ENCODE peak calls at places on chromosome 13, in five cellular contexts. One of them, this sample, is unnamed.
A peak's percentile ranks its signal among the peaks of the same experiment; 100 is the strongest.

GRCh38 chr13:73934215-73934623 is 200.0 kb downstream of the KLF12 start:
- DNase-seq in keratinocyte: no peak
- DNase-seq in ovary: no peak
- DNase-seq in cardiac muscle cell: no peak
- DNase-seq in Peyer's patch: no peak
- DNase-seq in this sample: no peak

GRCh38 chr13:82305588-82305987 is 1576.7 kb downstream of the SLITRK1 start:
- DNase-seq in keratinocyte: no peak
- DNase-seq in ovary: no peak
- DNase-seq in cardiac muscle cell: no peak
- DNase-seq in Peyer's patch: no peak
- DNase-seq in this sample: no peak

GRCh38 chr13:50690020-50690419 is 153.5 kb downstream of the DLEU7 start:
- DNase-seq in keratinocyte: no peak
- DNase-seq in Peyer's patch: no peak
- DNase-seq in cardiac muscle cell: no peak
- DNase-seq in ovary: no peak
- DNase-seq in this sample: no peak

GRCh38 chr13:106594986-106595385 is 27.0 kb upstream of the ARGLU1 start:
- DNase-seq in ovary: no peak
- DNase-seq in cardiac muscle cell: no peak
- DNase-seq in keratinocyte: no peak
- DNase-seq in Peyer's patch: no peak
- DNase-seq in this sample: no peak

GRCh38 chr13:85386424-85386823 is 412.8 kb downstream of the SLITRK6 start:
- DNase-seq in Peyer's patch: no peak
- DNase-seq in keratinocyte: no peak
- DNase-seq in cardiac muscle cell: peak; percentile 5
- DNase-seq in ovary: no peak
- DNase-seq in this sample: no peak

GRCh38 chr13:113670541-113670940 is 3.5 kb downstream of the GRK1 start:
- DNase-seq in Peyer's patch: peak; percentile 23
- DNase-seq in cardiac muscle cell: no peak
- DNase-seq in keratinocyte: no peak
- DNase-seq in ovary: no peak
- DNase-seq in this sample: peak; percentile 10

GRCh38 chr13:110396476-110396875 is 89.4 kb downstream of the COL4A2 start:
- DNase-seq in Peyer's patch: no peak
- DNase-seq in keratinocyte: no peak
- DNase-seq in ovary: no peak
- DNase-seq in cardiac muscle cell: no peak
- DNase-seq in this sample: no peak

GRCh38 chr13:36965767-36966166 is 33.4 kb downstream of the ALG5 start:
- DNase-seq in Peyer's patch: no peak
- DNase-seq in keratinocyte: peak; percentile 21
- DNase-seq in cardiac muscle cell: no peak
- DNase-seq in ovary: no peak
- DNase-seq in this sample: no peak

GRCh38 chr13:105914637-105915036 is 620.8 kb downstream of the EFNB2 start:
- DNase-seq in ovary: no peak
- DNase-seq in keratinocyte: no peak
- DNase-seq in Peyer's patch: no peak
- DNase-seq in cardiac muscle cell: peak; percentile 42
- DNase-seq in this sample: no peak

GRCh38 chr13:39527961-39528720 is 74.9 kb downstream of the LHFPL6 start:
- DNase-seq in Peyer's patch: no peak
- DNase-seq in keratinocyte: peak; percentile 41
- DNase-seq in cardiac muscle cell: no peak
- DNase-seq in ovary: no peak
- DNase-seq in this sample: no peak

GRCh38 chr13:23984541-23984940 is 87.2 kb upstream of the C1QTNF9B start:
- DNase-seq in keratinocyte: no peak
- DNase-seq in ovary: no peak
- DNase-seq in Peyer's patch: no peak
- DNase-seq in cardiac muscle cell: no peak
- DNase-seq in this sample: peak; percentile 49

GRCh38 chr13:45870232-45870631 is 18.7 kb upstream of the SIAH3 start:
- DNase-seq in Peyer's patch: no peak
- DNase-seq in ovary: no peak
- DNase-seq in keratinocyte: no peak
- DNase-seq in cardiac muscle cell: no peak
- DNase-seq in this sample: no peak

GRCh38 chr13:28659611-28659970 is 661 bp downstream of the POMP start:
- DNase-seq in Peyer's patch: no peak
- DNase-seq in ovary: no peak
- DNase-seq in cardiac muscle cell: no peak
- DNase-seq in keratinocyte: no peak
- DNase-seq in this sample: no peak

GRCh38 chr13:23069571-23069970 is 111.2 kb upstream of the SGCG start:
- DNase-seq in Peyer's patch: no peak
- DNase-seq in ovary: no peak
- DNase-seq in cardiac muscle cell: no peak
- DNase-seq in keratinocyte: no peak
- DNase-seq in this sample: no peak

GRCh38 chr13:97274782-97275252 is 52.7 kb downstream of the MBNL2 start:
- DNase-seq in keratinocyte: no peak
- DNase-seq in ovary: no peak
- DNase-seq in Peyer's patch: no peak
- DNase-seq in cardiac muscle cell: no peak
- DNase-seq in this sample: no peak

GRCh38 chr13:42337808-42338600 is 66.1 kb downstream of the AKAP11 start:
- DNase-seq in ovary: no peak
- DNase-seq in keratinocyte: no peak
- DNase-seq in Peyer's patch: no peak
- DNase-seq in cardiac muscle cell: no peak
- DNase-seq in this sample: no peak

GRCh38 chr13:75993823-75994222 is 357.7 kb downstream of the LMO7 start:
- DNase-seq in cardiac muscle cell: no peak
- DNase-seq in ovary: no peak
- DNase-seq in Peyer's patch: no peak
- DNase-seq in keratinocyte: no peak
- DNase-seq in this sample: no peak

GRCh38 chr13:73521291-73521626 is 462.5 kb downstream of the KLF5 start:
- DNase-seq in Peyer's patch: peak; percentile 43
- DNase-seq in ovary: no peak
- DNase-seq in cardiac muscle cell: no peak
- DNase-seq in keratinocyte: no peak
- DNase-seq in this sample: no peak

GRCh38 chr13:107466326-107466725 is 749.0 kb downstream of the LIG4 start:
- DNase-seq in Peyer's patch: no peak
- DNase-seq in ovary: no peak
- DNase-seq in keratinocyte: no peak
- DNase-seq in cardiac muscle cell: no peak
- DNase-seq in this sample: no peak

GRCh38 chr13:22103046-22103445 is 432.2 kb downstream of the FGF9 start:
- DNase-seq in Peyer's patch: no peak
- DNase-seq in keratinocyte: no peak
- DNase-seq in cardiac muscle cell: no peak
- DNase-seq in ovary: no peak
- DNase-seq in this sample: no peak

GRCh38 chr13:64423467-64423866 is 2806.7 kb downstream of the PCDH9 start:
- DNase-seq in keratinocyte: no peak
- DNase-seq in ovary: no peak
- DNase-seq in cardiac muscle cell: no peak
- DNase-seq in Peyer's patch: no peak
- DNase-seq in this sample: no peak

GRCh38 chr13:57352114-57352513 is 185.1 kb downstream of the PRR20E start:
- DNase-seq in cardiac muscle cell: no peak
- DNase-seq in ovary: no peak
- DNase-seq in keratinocyte: no peak
- DNase-seq in Peyer's patch: no peak
- DNase-seq in this sample: no peak

GRCh38 chr13:98324105-98324504 is 147.0 kb upstream of the RNF113B start:
- DNase-seq in cardiac muscle cell: no peak
- DNase-seq in Peyer's patch: no peak
- DNase-seq in ovary: no peak
- DNase-seq in keratinocyte: no peak
- DNase-seq in this sample: no peak

GRCh38 chr13:33115274-33115673 is 99.1 kb downstream of the KL start:
- DNase-seq in ovary: no peak
- DNase-seq in keratinocyte: no peak
- DNase-seq in cardiac muscle cell: no peak
- DNase-seq in Peyer's patch: no peak
- DNase-seq in this sample: no peak
- H3K27ac ChIP-seq in ovary: no peak overlapping the region
- H3K27ac ChIP-seq in keratinocyte: no peak overlapping the region
- H3K27ac ChIP-seq in cardiac muscle cell: no peak overlapping the region
- H3K27ac ChIP-seq in Peyer's patch: no peak overlapping the region
- H3K27ac ChIP-seq in this sample: no peak overlapping the region

GRCh38 chr13:41013834-41014233 is 5.3 kb downstream of the ELF1 start:
- DNase-seq in cardiac muscle cell: no peak
- DNase-seq in Peyer's patch: no peak
- DNase-seq in ovary: no peak
- DNase-seq in keratinocyte: no peak
- DNase-seq in this sample: no peak
- H3K4me3 ChIP-seq in cardiac muscle cell: no peak overlapping the region
- H3K4me3 ChIP-seq in Peyer's patch: no peak overlapping the region
- H3K4me3 ChIP-seq in ovary: no peak overlapping the region
- H3K4me3 ChIP-seq in keratinocyte: no peak overlapping the region
- H3K4me3 ChIP-seq in this sample: no peak overlapping the region

DNA sequence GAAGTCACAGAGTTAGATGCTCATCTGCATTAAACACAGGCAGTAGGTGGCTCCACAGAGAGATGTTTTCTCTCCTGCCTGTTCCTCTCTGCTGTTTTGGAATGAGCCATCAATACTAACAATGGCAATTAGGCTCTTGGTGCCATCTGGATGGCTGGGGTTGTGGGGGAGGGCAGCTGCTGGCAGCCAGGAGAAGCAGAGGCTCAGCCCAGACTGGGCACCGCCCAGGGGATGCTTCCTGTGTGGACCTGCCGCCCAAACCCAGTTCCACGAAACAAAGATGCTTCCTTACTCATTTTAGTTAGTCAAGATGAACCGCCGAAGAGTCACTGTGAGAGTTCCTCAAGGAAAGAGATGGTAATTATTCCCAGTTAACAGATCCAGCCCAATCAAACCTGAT is 50.8 kb upstream of the PCDH8 start:
- DNase-seq in Peyer's patch: no peak
- DNase-seq in ovary: no peak
- DNase-seq in keratinocyte: no peak
- DNase-seq in cardiac muscle cell: no peak
- DNase-seq in this sample: no peak
- TF ChIP-seq CTCF in Peyer's patch: no peak
- TF ChIP-seq CTCF in ovary: no peak
- TF ChIP-seq CTCF in keratinocyte: no peak
- TF ChIP-seq CTCF in cardiac muscle cell: no peak
- TF ChIP-seq CTCF in this sample: no peak

GRCh38 chr13:30664689-30665088 is 47.0 kb downstream of the USPL1 start:
- DNase-seq in keratinocyte: no peak
- DNase-seq in ovary: no peak
- DNase-seq in cardiac muscle cell: no peak
- DNase-seq in Peyer's patch: no peak
- DNase-seq in this sample: no peak
- H3K27ac ChIP-seq in keratinocyte: no peak overlapping the region
- H3K27ac ChIP-seq in ovary: no peak overlapping the region
- H3K27ac ChIP-seq in cardiac muscle cell: no peak overlapping the region
- H3K27ac ChIP-seq in Peyer's patch: no peak overlapping the region
- H3K27ac ChIP-seq in this sample: no peak overlapping the region

GRCh38 chr13:99948907-99949656 is 22.5 kb downstream of the ZIC5 start:
- DNase-seq in Peyer's patch: no peak
- DNase-seq in cardiac muscle cell: no peak
- DNase-seq in ovary: no peak
- DNase-seq in keratinocyte: no peak
- DNase-seq in this sample: no peak
- H3K4me3 ChIP-seq in Peyer's patch: no peak overlapping the region
- H3K4me3 ChIP-seq in cardiac muscle cell: no peak overlapping the region
- H3K4me3 ChIP-seq in ovary: no peak overlapping the region
- H3K4me3 ChIP-seq in keratinocyte: no peak overlapping the region
- H3K4me3 ChIP-seq in this sample: no peak overlapping the region

DNA sequence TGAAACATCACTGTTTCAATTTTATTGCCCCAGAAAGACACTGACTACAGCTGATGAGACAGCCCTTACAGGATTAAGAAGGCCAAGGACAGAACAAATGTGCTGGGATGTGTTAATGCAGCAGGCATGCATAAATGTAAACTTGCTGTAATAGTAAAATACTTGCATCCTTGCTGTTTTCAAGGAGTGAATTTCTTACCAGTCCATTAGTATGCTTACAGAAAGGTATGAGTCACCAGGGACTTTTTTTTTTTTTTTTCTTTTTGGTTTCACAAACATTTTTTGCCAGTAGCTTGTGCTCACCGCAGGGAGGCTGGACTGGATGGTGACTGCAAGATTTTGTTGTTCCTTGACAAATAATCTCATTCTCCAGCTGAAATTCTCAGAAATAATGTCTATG is 55.1 kb downstream of the GPR180 start:
- DNase-seq in cardiac muscle cell: no peak
- DNase-seq in ovary: no peak
- DNase-seq in Peyer's patch: no peak
- DNase-seq in keratinocyte: peak; percentile 84
- DNase-seq in this sample: no peak
- TF ChIP-seq CTCF in cardiac muscle cell: no peak
- TF ChIP-seq CTCF in ovary: no peak
- TF ChIP-seq CTCF in Peyer's patch: no peak
- TF ChIP-seq CTCF in keratinocyte: peak; percentile 18
- TF ChIP-seq CTCF in this sample: no peak

DNA sequence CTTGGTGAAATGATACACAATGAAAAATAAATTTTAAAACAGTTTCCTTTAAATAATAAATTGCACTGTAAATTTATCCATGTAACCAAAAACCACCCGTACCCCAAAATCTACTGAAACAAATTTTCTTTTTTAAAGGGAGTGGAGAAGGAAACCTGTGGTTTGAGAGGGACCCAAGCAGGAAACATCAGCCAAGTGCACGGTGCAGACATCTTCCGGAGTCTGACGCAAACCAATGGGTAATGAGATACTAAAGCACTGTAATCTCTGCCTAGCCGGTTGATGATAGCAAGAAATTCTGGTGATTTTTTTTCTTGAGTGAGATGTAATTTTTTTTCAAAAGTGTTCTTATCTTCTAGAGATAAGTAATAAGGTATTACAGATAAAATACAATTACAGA is 115.4 kb downstream of the ABCC4 start:
- DNase-seq in ovary: no peak
- DNase-seq in keratinocyte: no peak
- DNase-seq in cardiac muscle cell: no peak
- DNase-seq in Peyer's patch: no peak
- DNase-seq in this sample: no peak
- H3K27ac ChIP-seq in ovary: no peak overlapping the region
- H3K27ac ChIP-seq in keratinocyte: no peak overlapping the region
- H3K27ac ChIP-seq in cardiac muscle cell: no peak overlapping the region
- H3K27ac ChIP-seq in Peyer's patch: no peak overlapping the region
- H3K27ac ChIP-seq in this sample: no peak overlapping the region

GRCh38 chr13:48567521-48568331 is 34.8 kb upstream of the RCBTB2 start:
- DNase-seq in cardiac muscle cell: no peak
- DNase-seq in keratinocyte: no peak
- DNase-seq in ovary: peak; percentile 46
- DNase-seq in Peyer's patch: no peak
- DNase-seq in this sample: no peak

GRCh38 chr13:48574036-48574796 is 41.3 kb upstream of the RCBTB2 start:
- DNase-seq in cardiac muscle cell: no peak
- DNase-seq in Peyer's patch: no peak
- DNase-seq in keratinocyte: no peak
- DNase-seq in ovary: no peak
- DNase-seq in this sample: no peak

GRCh38 chr13:48570225-48570828 is 37.4 kb upstream of the RCBTB2 start:
- DNase-seq in cardiac muscle cell: no peak
- DNase-seq in Peyer's patch: no peak
- DNase-seq in ovary: no peak
- DNase-seq in keratinocyte: no peak
- DNase-seq in this sample: peak; percentile 64

GRCh38 chr13:48573213-48573612 is 40.3 kb upstream of the RCBTB2 start:
- DNase-seq in keratinocyte: no peak
- DNase-seq in Peyer's patch: no peak
- DNase-seq in cardiac muscle cell: no peak
- DNase-seq in ovary: no peak
- DNase-seq in this sample: no peak

GRCh38 chr13:48571121-48571901 is 38.4 kb upstream of the RCBTB2 start:
- DNase-seq in cardiac muscle cell: peak; percentile 36
- DNase-seq in ovary: peak; percentile 38
- DNase-seq in keratinocyte: no peak
- DNase-seq in Peyer's patch: no peak
- DNase-seq in this sample: no peak
- H3K4me3 ChIP-seq in cardiac muscle cell: no peak overlapping the region
- H3K4me3 ChIP-seq in ovary: peak overlapping the region; percentile 1
- H3K4me3 ChIP-seq in keratinocyte: no peak overlapping the region
- H3K4me3 ChIP-seq in Peyer's patch: no peak overlapping the region
- H3K4me3 ChIP-seq in this sample: no peak overlapping the region

This sample was measured in left lung.